ENCODE peak calls at places on chromosomes 5 and 9, in four cellular contexts. W, E, V and N are unnamed samples.

GRCh38 chr5:147073098-147073497 is 161.7 kb upstream of the STK32A start:
- DNase-seq in V (no peak), E (no peak), W (no peak), N (no peak)

GRCh38 chr5:175521313-175521833 is 43.0 kb downstream of the SFXN1 start:
- DNase-seq in V (no peak), E (no peak), W (no peak), N (no peak)

GRCh38 chr9:20524776-20525175 is 97.5 kb downstream of the MLLT3 start:
- DNase-seq in W (peak; percentile 59), V (no peak), E (no peak), N (no peak)

GRCh38 chr9:114501786-114502682 is 3.2 kb downstream of the WHRN start:
- DNase-seq in W (peak; percentile 83), E (no peak), V (no peak), N (no peak)

GRCh38 chr5:177369050-177369912 is 11.6 kb downstream of the RGS14 start:
- DNase-seq in V (no peak), W (peak; percentile 58), E (peak; percentile 32), N (no peak)

GRCh38 chr5:1187234-1187949 is 14.0 kb upstream of the SLC6A19 start:
- DNase-seq in W (no peak), E (no peak), V (no peak), N (no peak)

GRCh38 chr5:164627051-164627450 is 1121.6 kb downstream of the MAT2B start:
- DNase-seq in W (no peak), E (no peak), V (no peak), N (no peak)

GRCh38 chr5:11904270-11904906 is at the start of gene CTNND2:
- DNase-seq in E (peak; percentile 2), W (peak; percentile 94), V (no peak), N (peak; percentile 77)

GRCh38 chr5:33842456-33842855 is 49.3 kb downstream of the ADAMTS12 start:
- DNase-seq in V (no peak), E (no peak), W (no peak), N (no peak)

GRCh38 chr5:77850536-77851228 is 74.5 kb upstream of the TBCA start:
- DNase-seq in E (no peak), V (no peak), W (peak; percentile 65), N (no peak)

GRCh38 chr5:68883441-68883840 is 210.4 kb upstream of the SLC30A5 start:
- DNase-seq in W (peak; percentile 40), V (no peak), E (no peak), N (no peak)

GRCh38 chr5:177067491-177067890 is 19.2 kb upstream of the FGFR4 start:
- DNase-seq in W (no peak), E (no peak), V (no peak), N (no peak)

GRCh38 chr5:179495906-179496455 is 54.4 kb upstream of the RUFY1 start:
- DNase-seq in V (no peak), W (no peak), E (no peak), N (no peak)
- TF ChIP-seq CTCF in V (no peak), W (peak; percentile 26), E (no peak), N (no peak)

GRCh38 chr9:111375062-111375461 is 45.0 kb upstream of the OR2K2 start:
- DNase-seq in W (no peak), V (no peak), E (no peak), N (no peak)
- TF ChIP-seq CTCF in W (no peak), V (no peak), E (no peak), N (no peak)

GRCh38 chr5:180607861-180608571 is 16.7 kb upstream of the SCGB3A1 start:
- DNase-seq in W (no peak), E (no peak), V (no peak), N (no peak)

GRCh38 chr5:180606215-180606785 is 15.0 kb upstream of the SCGB3A1 start:
- DNase-seq in W (no peak), E (no peak), V (no peak), N (no peak)

GRCh38 chr5:180604271-180604670 is 13.0 kb upstream of the SCGB3A1 start:
- DNase-seq in V (no peak), W (no peak), E (no peak), N (no peak)

GRCh38 chr5:180603076-180603591 is 11.8 kb upstream of the SCGB3A1 start:
- DNase-seq in E (no peak), V (no peak), W (no peak), N (no peak)

DNA sequence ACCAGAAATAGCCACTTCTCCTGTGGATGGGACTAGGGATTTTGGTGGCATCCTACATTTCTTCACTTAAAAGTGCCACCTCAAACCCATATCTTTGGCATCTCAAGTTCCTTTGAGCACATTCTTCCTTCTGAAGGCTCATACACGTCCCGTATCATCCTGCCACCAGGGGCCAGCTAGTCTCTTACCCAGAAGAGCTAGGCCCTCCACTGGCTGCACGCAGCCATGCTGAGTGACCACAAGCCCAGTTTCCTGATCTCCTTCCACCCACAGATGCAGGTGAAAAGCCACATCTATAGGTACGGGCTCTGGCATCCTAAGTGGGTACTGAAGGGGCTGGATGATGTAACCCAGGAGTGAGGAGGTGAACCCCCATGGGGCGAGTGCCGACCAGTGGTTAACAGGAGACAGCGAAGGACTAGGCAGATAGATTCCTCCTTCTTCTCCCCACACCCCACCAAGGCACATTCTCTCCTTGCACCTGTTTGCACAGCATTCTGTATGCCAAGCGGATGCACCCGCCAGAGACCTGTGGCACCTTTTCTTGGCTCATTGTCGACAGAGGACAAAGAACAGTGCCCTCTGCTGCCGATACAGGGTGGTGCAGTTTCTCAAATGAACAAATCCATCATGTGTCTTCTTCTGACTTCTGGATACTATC is 14.4 kb upstream of the SCGB3A1 start:
- DNase-seq in V (no peak), E (peak; percentile 70), W (peak; percentile 63), N (no peak)
- TF ChIP-seq CTCF in V (peak; percentile 48), E (peak; percentile 87), W (peak; percentile 81), N (peak; percentile 77)

GRCh38 chr5:138605254-138605972 is 30.2 kb upstream of the HSPA9 start:
- DNase-seq in V (peak; percentile 24), E (peak; percentile 54), W (no peak), N (no peak)

GRCh38 chr5:138611295-138612220 is 36.4 kb upstream of the HSPA9 start:
- DNase-seq in V (no peak), E (peak; percentile 26), W (peak; percentile 69), N (peak; percentile 32)

GRCh38 chr5:138615461-138615860 is 40.3 kb upstream of the HSPA9 start:
- DNase-seq in V (no peak), W (no peak), E (no peak), N (no peak)

GRCh38 chr5:138606378-138606777 is 31.2 kb upstream of the HSPA9 start:
- DNase-seq in W (peak; percentile 46), E (no peak), V (peak; percentile 17), N (no peak)

DNA sequence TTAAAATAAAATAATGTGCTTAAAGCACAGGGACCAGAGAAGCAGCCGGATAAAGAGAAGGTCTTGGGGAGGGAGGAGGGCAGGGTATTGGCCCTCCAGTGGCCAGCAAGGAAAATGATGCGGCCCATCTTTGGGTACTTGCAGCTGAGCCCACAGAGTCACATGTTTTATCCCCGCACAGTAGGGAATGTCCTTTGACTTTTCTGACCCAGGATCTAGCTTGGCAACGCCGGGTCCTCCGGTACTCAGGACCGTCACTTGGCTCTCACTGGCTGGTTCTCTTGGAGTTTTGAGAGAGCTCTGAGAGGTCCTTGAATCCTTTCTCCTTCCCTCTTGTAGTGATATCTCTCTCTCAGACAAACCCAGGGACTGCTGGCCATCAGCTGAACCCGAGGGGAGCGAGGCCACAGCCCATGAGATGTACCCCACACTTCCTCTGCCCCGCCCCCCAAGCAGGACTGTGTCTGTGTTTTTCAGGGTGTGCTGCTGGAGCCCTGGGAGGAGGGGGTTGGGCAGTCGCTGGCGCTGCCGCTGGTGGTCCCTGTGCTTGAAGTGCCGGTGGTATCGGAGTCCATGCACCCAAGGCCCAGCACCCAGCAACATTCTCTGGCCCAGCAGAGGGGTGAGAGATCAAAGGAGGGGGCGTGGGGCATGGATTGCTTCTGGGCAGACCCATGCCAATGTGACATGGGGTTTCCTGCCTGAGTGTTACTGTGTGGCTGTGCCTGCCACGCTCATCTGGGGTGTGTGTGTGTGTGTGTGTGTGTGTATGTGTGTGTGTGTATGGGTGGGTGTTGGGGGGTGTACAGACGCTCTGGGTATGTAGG is 35.5 kb upstream of the HSPA9 start:
- DNase-seq in W (peak; percentile 50), E (peak; percentile 25), V (no peak), N (no peak)
- TF ChIP-seq CTCF in W (peak; percentile 51), E (peak; percentile 37), V (no peak), N (peak; percentile 44)

DNA sequence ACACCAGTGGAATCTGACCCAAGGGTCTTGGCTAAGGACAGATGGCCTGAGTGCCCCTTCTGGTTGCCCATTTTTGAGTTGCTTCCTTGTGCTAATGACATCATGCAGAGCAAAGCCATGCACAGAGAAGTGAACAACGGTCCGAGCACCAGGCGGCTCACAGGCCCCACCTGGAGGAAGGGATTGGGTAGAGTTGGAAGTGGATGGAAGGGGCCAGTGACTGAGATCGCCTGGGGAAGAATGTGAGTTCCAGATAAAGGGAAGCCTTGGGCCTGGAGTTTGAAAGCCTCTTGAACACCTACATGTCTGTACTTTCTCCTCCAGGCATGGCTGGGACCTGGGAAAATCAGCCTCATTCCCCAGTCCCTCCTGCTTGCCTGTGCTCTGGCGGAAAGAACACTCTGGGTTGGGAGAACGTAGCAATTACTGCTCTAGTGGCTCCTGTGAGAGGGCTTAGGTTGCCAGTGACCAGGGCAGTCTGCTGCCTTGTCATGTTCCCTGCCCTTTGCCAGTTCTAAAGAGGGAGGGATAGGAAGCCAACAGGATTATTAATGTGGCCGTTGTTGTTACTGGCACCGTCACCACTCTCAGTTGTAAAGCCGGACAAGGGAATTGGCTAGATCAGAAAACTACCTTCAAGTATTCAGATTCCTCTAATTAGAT is 62.5 kb upstream of the PTPN3 start:
- DNase-seq in W (peak; percentile 57), V (no peak), E (no peak), N (no peak)
- TF ChIP-seq CTCF in W (peak; percentile 58), V (no peak), E (no peak), N (no peak)

GRCh38 chr5:14830210-14831005 is 41.2 kb downstream of the ANKH start:
- DNase-seq in V (peak; percentile 77), W (no peak), E (peak; percentile 31), N (no peak)
- TF ChIP-seq CTCF in V (no peak), W (no peak), E (no peak), N (no peak)

DNA sequence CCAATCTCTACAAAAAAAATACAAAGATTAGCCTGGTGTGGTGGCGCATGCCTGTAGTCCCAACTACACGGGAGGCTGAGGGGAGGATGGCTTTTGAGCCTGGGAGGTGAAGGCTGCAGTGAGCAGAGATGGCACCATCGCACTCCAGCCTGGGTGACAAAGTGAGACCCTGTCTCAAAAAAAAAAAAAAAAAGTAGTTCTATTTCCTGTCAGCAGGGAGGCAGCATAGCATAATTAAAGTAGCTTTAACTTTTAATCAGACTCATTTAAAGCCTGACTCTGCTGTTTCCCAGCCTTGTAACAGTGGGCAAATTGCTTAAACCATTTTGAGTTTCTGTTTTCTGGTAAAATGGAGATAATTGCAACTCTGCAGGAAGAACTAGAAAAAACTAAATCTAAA is 31.2 kb downstream of the CNOT6 start:
- DNase-seq in V (no peak), W (no peak), E (no peak), N (no peak)
- TF ChIP-seq CTCF in V (no peak), W (no peak), E (no peak), N (no peak)

GRCh38 chr9:75880556-75880955 is 9.9 kb upstream of the PCSK5 start:
- DNase-seq in V (no peak), W (no peak), E (no peak), N (no peak)

GRCh38 chr9:75889577-75889976 is 896 bp upstream of the PCSK5 start:
- DNase-seq in E (no peak), V (no peak), W (no peak), N (no peak)

GRCh38 chr9:75890541-75891276 is at the start of gene PCSK5:
- DNase-seq in W (peak; percentile 97), E (peak; percentile 97), V (peak; percentile 96), N (peak; percentile 84)

GRCh38 chr9:75889977-75890540 is 414 bp upstream of the PCSK5 start:
- DNase-seq in V (peak; percentile 78), W (peak; percentile 39), E (peak; percentile 71), N (no peak)

GRCh38 chr9:75885652-75886051 is 4.8 kb upstream of the PCSK5 start:
- DNase-seq in E (no peak), V (no peak), W (no peak), N (no peak)
- TF ChIP-seq CTCF in E (no peak), V (no peak), W (no peak), N (no peak)